ENCODE peak calls at places on chromosomes 5 and 9, in five cellular contexts. T is effector CD8-positive, alpha-beta T cell; O is stimulated activated CD4-positive, alpha-beta T cell treated with anti-CD3 and anti-CD28 coated beads, Interleukin-4, amount 100 ng/mL, for 1 hour; L is skeletal muscle cell; R is cardiac muscle cell. P is an unnamed sample.
A peak's percentile ranks its signal among the peaks of the same experiment; 100 is the strongest.

GRCh38 chr5:80231243-80231642 is 24.6 kb downstream of the SERINC5 start:
- DNase-seq in T (no peak), R (no peak), O (no peak), L (no peak), P (no peak)

GRCh38 chr9:133768371-133768858 is 30.3 kb upstream of the SARDH start:
- DNase-seq in R (no peak), T (no peak), L (no peak), O (no peak), P (peak; percentile 2)

GRCh38 chr5:152349683-152350526 is 55.2 kb downstream of the NMUR2 start:
- DNase-seq in L (no peak), T (no peak), O (peak; percentile 10), R (peak; percentile 51), P (peak; percentile 12)

GRCh38 chr5:127038550-127038949 is 8.2 kb upstream of the MARCHF3 start:
- DNase-seq in T (no peak), L (no peak), O (no peak), R (no peak), P (no peak)

GRCh38 chr9:107337676-107338590 is 54.9 kb downstream of the RAD23B start:
- DNase-seq in L (no peak), R (no peak), O (no peak), T (no peak), P (no peak)

GRCh38 chr9:33250458-33250995 is 10.6 kb downstream of the SPINK4 start:
- DNase-seq in R (peak; percentile 44), O (no peak), T (no peak), L (peak; percentile 38), P (no peak)

GRCh38 chr9:93464395-93464794 is 11.0 kb upstream of the FAM120AOS start:
- DNase-seq in O (no peak), T (no peak), L (no peak), R (no peak), P (no peak)

GRCh38 chr5:55577353-55578060 is 42.7 kb upstream of the PLPP1 start:
- DNase-seq in T (no peak), R (peak; percentile 90), O (no peak), L (no peak), P (peak; percentile 45)

GRCh38 chr5:88873447-88873846 is 9.5 kb downstream of the MEF2C start:
- DNase-seq in R (no peak), L (no peak), T (no peak), O (no peak), P (no peak)

GRCh38 chr5:32290922-32291321 is 21.8 kb downstream of the MTMR12 start:
- DNase-seq in L (no peak), R (no peak), O (no peak), T (no peak), P (no peak)

GRCh38 chr5:172834570-172835245 is 657 bp downstream of the ERGIC1 start:
- DNase-seq in L (no peak), T (no peak), R (peak; percentile 34), O (no peak), P (peak; percentile 85)

GRCh38 chr5:53512539-53512938 is 32.1 kb downstream of the FST start:
- DNase-seq in R (no peak), L (no peak), O (no peak), T (no peak), P (no peak)

GRCh38 chr5:66617991-66618768 is 22.0 kb downstream of the MAST4 start:
- DNase-seq in O (no peak), L (no peak), R (no peak), T (no peak), P (no peak)

GRCh38 chr5:116395708-116396203 is 178.9 kb downstream of the SEMA6A start:
- DNase-seq in L (no peak), O (no peak), T (no peak), R (no peak), P (no peak)

GRCh38 chr5:52452098-52452497 is 335.6 kb upstream of the ITGA1 start:
- DNase-seq in O (no peak), R (no peak), L (no peak), T (no peak), P (no peak)

GRCh38 chr5:72123764-72124163 is 16.5 kb downstream of the MAP1B start:
- DNase-seq in T (no peak), L (no peak), O (no peak), R (no peak), P (no peak)

GRCh38 chr5:56757077-56757476 is 58.3 kb upstream of the MAP3K1 start:
- DNase-seq in O (no peak), T (no peak), R (no peak), L (no peak), P (no peak)

GRCh38 chr5:53902524-53902923 is 342.1 kb downstream of the NDUFS4 start:
- DNase-seq in T (no peak), R (no peak), L (no peak), O (no peak), P (no peak)

GRCh38 chr5:12920527-12920926 is 1016.3 kb upstream of the CTNND2 start:
- DNase-seq in O (no peak), T (no peak), L (no peak), R (no peak), P (no peak)

GRCh38 chr5:21152611-21153010 is 1164.6 kb upstream of the CDH18 start:
- DNase-seq in O (no peak), L (peak; percentile 93), R (peak; percentile 95), T (no peak), P (no peak)

GRCh38 chr5:65334077-65334476 is 147.6 kb downstream of the ADAMTS6 start:
- DNase-seq in L (no peak), T (no peak), O (no peak), R (no peak), P (peak; percentile 36)

GRCh38 chr9:132002827-132003704 is 76.6 kb downstream of the MED27 start:
- DNase-seq in T (no peak), O (no peak), R (no peak), L (no peak), P (peak; percentile 73)

GRCh38 chr9:20319241-20319640 is 303.1 kb downstream of the MLLT3 start:
- DNase-seq in R (no peak), L (no peak), T (no peak), O (no peak), P (no peak)

GRCh38 chr9:83138422-83139135 is 75.6 kb upstream of the RASEF start:
- DNase-seq in O (no peak), R (no peak), L (no peak), T (no peak), P (peak; percentile 31)